ENCODE peak calls at places on chromosomes 1 and 21, in six cellular contexts. F, H, Q, V, K and P are unnamed samples.

GRCh38 chr1:197776348-197777082 is 1.2 kb upstream of the DENND1B start:
- DNase-seq in F (peak), H (no peak), Q (no peak), V (peak), K (peak), P (no peak)

GRCh38 chr1:30111431-30111830 is 612.0 kb downstream of the MATN1 start:
- DNase-seq in F (peak), H (no peak), Q (peak), V (peak), K (peak), P (no peak)

GRCh38 chr1:185551008-185551407 is 183.2 kb upstream of the HMCN1 start:
- DNase-seq in F (no peak), H (no peak), Q (peak), V (no peak), K (no peak), P (peak)

GRCh38 chr1:16149146-16149545 is 6.7 kb downstream of the EPHA2 start:
- DNase-seq in F (no peak), H (no peak), Q (no peak), V (no peak), K (no peak), P (no peak)

GRCh38 chr1:235601087-235601486 is 48.5 kb downstream of the GNG4 start:
- DNase-seq in F (peak), H (peak), Q (no peak), V (no peak), K (no peak), P (no peak)

GRCh38 chr1:53362851-53363642 is 35.2 kb upstream of the LRP8 start:
- DNase-seq in F (no peak), H (peak), Q (no peak), V (no peak), K (no peak), P (no peak)

GRCh38 chr21:44890961-44891541 is 17.6 kb upstream of the PTTG1IP start:
- DNase-seq in F (no peak), H (peak), Q (no peak), V (no peak), K (no peak), P (no peak)

GRCh38 chr1:9878421-9878820 is 31.6 kb downstream of the CTNNBIP1 start:
- DNase-seq in F (no peak), H (no peak), Q (no peak), V (no peak), K (no peak), P (no peak)

GRCh38 chr1:226608699-226609505 is 60.3 kb downstream of the STUM start:
- DNase-seq in F (peak), H (peak), Q (peak), V (peak), K (peak), P (peak)

GRCh38 chr1:115426271-115426771 is 88.3 kb upstream of the NGF start:
- DNase-seq in F (no peak), H (no peak), Q (peak), V (no peak), K (peak), P (peak)

GRCh38 chr1:209748620-209749019 is 7.2 kb upstream of the TRAF3IP3 start:
- DNase-seq in F (no peak), H (no peak), Q (no peak), V (no peak), K (no peak), P (no peak)